ENCODE peak calls at places on chromosomes 1 and 21, in nine cellular contexts. S is KG1; H is fibroblast of lung; G is ACHN; T is AML-193; A is naive thymus-derived CD8-positive, alpha-beta T cell; Z is NCI-H2171 treated with DMSO at 0.1 percent for 48 hours; R is NCI-H345; X is hippocampal formation. I is an unnamed sample.

GRCh38 chr1:160108888-160109662 is 6.5 kb upstream of the ATP1A2 start:
- DNase-seq in S (no peak), H (peak; percentile 73), G (peak; percentile 85), T (peak; percentile 31), A (no peak), Z (peak; percentile 8), R (no peak), X (peak; percentile 24), I (no peak)

GRCh38 chr1:54052470-54052933 is 502 bp downstream of the TMEM59 start:
- DNase-seq in S (no peak), H (peak; percentile 21), G (peak; percentile 50), T (peak; percentile 20), A (no peak), Z (peak; percentile 77), R (peak; percentile 36), X (peak; percentile 47), I (peak; percentile 71)

GRCh38 chr1:11384170-11384554 is 94.8 kb upstream of the DISP3 start:
- DNase-seq in S (no peak), H (no peak), G (no peak), T (no peak), A (no peak), Z (no peak), R (no peak), X (no peak), I (no peak)

GRCh38 chr1:85464497-85465098 is 361 bp downstream of the DDAH1 start:
- DNase-seq in S (peak; percentile 73), H (peak; percentile 59), G (peak; percentile 78), T (peak; percentile 44), A (no peak), Z (peak; percentile 62), R (peak; percentile 63), X (no peak), I (peak; percentile 77)

GRCh38 chr1:151762941-151763921 is at the start of gene MRPL9:
- DNase-seq in S (peak; percentile 61), H (peak; percentile 75), G (peak; percentile 81), T (peak; percentile 53), A (peak; percentile 81), Z (peak; percentile 91), R (peak; percentile 91), X (peak; percentile 75), I (peak; percentile 79)

GRCh38 chr1:101264699-101265098 is 27.9 kb downstream of the S1PR1 start:
- DNase-seq in S (no peak), H (no peak), G (no peak), T (no peak), A (no peak), Z (peak; percentile 15), R (no peak), X (no peak), I (no peak)

GRCh38 chr1:43035821-43036456 is 77.3 kb upstream of the SLC2A1 start:
- DNase-seq in S (no peak), H (no peak), G (no peak), T (no peak), A (no peak), Z (no peak), R (no peak), X (no peak), I (no peak)

GRCh38 chr21:34867785-34868184 is 181.3 kb downstream of the RUNX1 start:
- DNase-seq in S (no peak), H (no peak), G (no peak), T (no peak), A (no peak), Z (no peak), R (no peak), X (no peak), I (no peak)

GRCh38 chr1:218409946-218410510 is 64.9 kb downstream of the TGFB2 start:
- DNase-seq in S (no peak), H (no peak), G (no peak), T (no peak), A (no peak), Z (no peak), R (no peak), X (no peak), I (no peak)

I was measured in HT-29.